ENCODE peak calls at places on chromosome 10, in eight cellular contexts. One of them, this sample, is unnamed.
A peak's percentile ranks its signal among the peaks of the same experiment; 100 is the strongest.

GRCh38 chr10:71754562-71754961 is 18.8 kb downstream of the VSIR start:
- DNase-seq in iPS DF 6.9: no peak
- DNase-seq in psoas muscle: no peak
- DNase-seq in mammary epithelial cell: no peak
- DNase-seq in left ventricle myocardium inferior: no peak
- DNase-seq in transverse colon: no peak
- DNase-seq in lower lobe of right lung: no peak
- DNase-seq in upper lobe of left lung: no peak
- DNase-seq in this sample: no peak

GRCh38 chr10:51918921-51919325 is 219.5 kb upstream of the CSTF2T start:
- DNase-seq in psoas muscle: no peak
- DNase-seq in lower lobe of right lung: no peak
- DNase-seq in upper lobe of left lung: no peak
- DNase-seq in left ventricle myocardium inferior: no peak
- DNase-seq in iPS DF 6.9: no peak
- DNase-seq in mammary epithelial cell: no peak
- DNase-seq in transverse colon: no peak
- DNase-seq in this sample: no peak

GRCh38 chr10:103188853-103189252 is 4.2 kb downstream of the NT5C2 start:
- DNase-seq in transverse colon: no peak
- DNase-seq in left ventricle myocardium inferior: no peak
- DNase-seq in lower lobe of right lung: no peak
- DNase-seq in mammary epithelial cell: no peak
- DNase-seq in psoas muscle: no peak
- DNase-seq in upper lobe of left lung: no peak
- DNase-seq in iPS DF 6.9: no peak
- DNase-seq in this sample: no peak

GRCh38 chr10:4626919-4627318 is 199.1 kb upstream of the AKR1E2 start:
- DNase-seq in transverse colon: no peak
- DNase-seq in psoas muscle: no peak
- DNase-seq in lower lobe of right lung: no peak
- DNase-seq in left ventricle myocardium inferior: no peak
- DNase-seq in iPS DF 6.9: no peak
- DNase-seq in upper lobe of left lung: no peak
- DNase-seq in mammary epithelial cell: no peak
- DNase-seq in this sample: no peak

GRCh38 chr10:123970207-123970926 is 78.8 kb upstream of the CPXM2 start:
- DNase-seq in psoas muscle: no peak
- DNase-seq in transverse colon: no peak
- DNase-seq in mammary epithelial cell: no peak
- DNase-seq in lower lobe of right lung: no peak
- DNase-seq in left ventricle myocardium inferior: no peak
- DNase-seq in iPS DF 6.9: no peak
- DNase-seq in upper lobe of left lung: no peak
- DNase-seq in this sample: peak; percentile 28

GRCh38 chr10:8449909-8450308 is 395.4 kb downstream of the GATA3 start:
- DNase-seq in upper lobe of left lung: no peak
- DNase-seq in mammary epithelial cell: no peak
- DNase-seq in iPS DF 6.9: no peak
- DNase-seq in left ventricle myocardium inferior: no peak
- DNase-seq in psoas muscle: no peak
- DNase-seq in lower lobe of right lung: no peak
- DNase-seq in transverse colon: no peak
- DNase-seq in this sample: no peak

GRCh38 chr10:5603848-5604170 is 62.6 kb downstream of the ASB13 start:
- DNase-seq in upper lobe of left lung: no peak
- DNase-seq in iPS DF 6.9: no peak
- DNase-seq in psoas muscle: peak; percentile 12
- DNase-seq in mammary epithelial cell: no peak
- DNase-seq in left ventricle myocardium inferior: no peak
- DNase-seq in lower lobe of right lung: peak; percentile 33
- DNase-seq in transverse colon: no peak
- DNase-seq in this sample: no peak

GRCh38 chr10:64379898-64380297 is 858.7 kb downstream of the REEP3 start:
- DNase-seq in upper lobe of left lung: no peak
- DNase-seq in mammary epithelial cell: no peak
- DNase-seq in transverse colon: peak; percentile 18
- DNase-seq in iPS DF 6.9: no peak
- DNase-seq in left ventricle myocardium inferior: no peak
- DNase-seq in psoas muscle: no peak
- DNase-seq in lower lobe of right lung: no peak
- DNase-seq in this sample: no peak

GRCh38 chr10:42428534-42428933 is 209.8 kb downstream of the ZNF33B start:
- DNase-seq in psoas muscle: no peak
- DNase-seq in iPS DF 6.9: no peak
- DNase-seq in mammary epithelial cell: peak; percentile 12
- DNase-seq in transverse colon: no peak
- DNase-seq in left ventricle myocardium inferior: no peak
- DNase-seq in lower lobe of right lung: no peak
- DNase-seq in upper lobe of left lung: no peak
- DNase-seq in this sample: no peak

GRCh38 chr10:129207276-129207675 is 259.8 kb upstream of the MGMT start:
- DNase-seq in mammary epithelial cell: no peak
- DNase-seq in transverse colon: no peak
- DNase-seq in left ventricle myocardium inferior: no peak
- DNase-seq in iPS DF 6.9: no peak
- DNase-seq in psoas muscle: no peak
- DNase-seq in lower lobe of right lung: no peak
- DNase-seq in upper lobe of left lung: peak; percentile 43
- DNase-seq in this sample: no peak

GRCh38 chr10:19638173-19638872 is 177.9 kb upstream of the PLXDC2 start:
- DNase-seq in lower lobe of right lung: no peak
- DNase-seq in left ventricle myocardium inferior: no peak
- DNase-seq in upper lobe of left lung: no peak
- DNase-seq in psoas muscle: no peak
- DNase-seq in iPS DF 6.9: no peak
- DNase-seq in transverse colon: no peak
- DNase-seq in mammary epithelial cell: peak; percentile 34
- DNase-seq in this sample: no peak

GRCh38 chr10:59361659-59362183 is 628 bp downstream of the FAM13C start:
- DNase-seq in upper lobe of left lung: no peak
- DNase-seq in iPS DF 6.9: no peak
- DNase-seq in left ventricle myocardium inferior: no peak
- DNase-seq in transverse colon: no peak
- DNase-seq in lower lobe of right lung: no peak
- DNase-seq in mammary epithelial cell: peak; percentile 6
- DNase-seq in psoas muscle: no peak
- DNase-seq in this sample: no peak
- H3K4me3 ChIP-seq in upper lobe of left lung: peak overlapping the region; percentile 42
- H3K4me3 ChIP-seq in iPS DF 6.9: peak overlapping the region; percentile 11
- H3K4me3 ChIP-seq in left ventricle myocardium inferior: peak overlapping the region; percentile 79
- H3K4me3 ChIP-seq in transverse colon: peak overlapping the region; percentile 48
- H3K4me3 ChIP-seq in lower lobe of right lung: peak overlapping the region; percentile 60
- H3K4me3 ChIP-seq in mammary epithelial cell: peak overlapping the region; percentile 56
- H3K4me3 ChIP-seq in psoas muscle: peak overlapping the region; percentile 77
- H3K4me3 ChIP-seq in this sample: peak overlapping the region; percentile 77

GRCh38 chr10:18472977-18473376 is 178.4 kb downstream of the NSUN6 start:
- DNase-seq in left ventricle myocardium inferior: no peak
- DNase-seq in transverse colon: no peak
- DNase-seq in mammary epithelial cell: no peak
- DNase-seq in upper lobe of left lung: no peak
- DNase-seq in lower lobe of right lung: no peak
- DNase-seq in iPS DF 6.9: no peak
- DNase-seq in psoas muscle: no peak
- DNase-seq in this sample: no peak
- H3K4me1 ChIP-seq in left ventricle myocardium inferior: peaks cover 75% of the 10 kb centered on the region
- H3K4me1 ChIP-seq in transverse colon: no peaks in the 10 kb centered on the region
- H3K4me1 ChIP-seq in mammary epithelial cell: no peaks in the 10 kb centered on the region
- H3K4me1 ChIP-seq in upper lobe of left lung: no peaks in the 10 kb centered on the region
- H3K4me1 ChIP-seq in lower lobe of right lung: no peaks in the 10 kb centered on the region
- H3K4me1 ChIP-seq in iPS DF 6.9: no peaks in the 10 kb centered on the region
- H3K4me1 ChIP-seq in psoas muscle: no peaks in the 10 kb centered on the region
- H3K4me1 ChIP-seq in this sample: peaks cover 5% of the 10 kb centered on the region

DNA sequence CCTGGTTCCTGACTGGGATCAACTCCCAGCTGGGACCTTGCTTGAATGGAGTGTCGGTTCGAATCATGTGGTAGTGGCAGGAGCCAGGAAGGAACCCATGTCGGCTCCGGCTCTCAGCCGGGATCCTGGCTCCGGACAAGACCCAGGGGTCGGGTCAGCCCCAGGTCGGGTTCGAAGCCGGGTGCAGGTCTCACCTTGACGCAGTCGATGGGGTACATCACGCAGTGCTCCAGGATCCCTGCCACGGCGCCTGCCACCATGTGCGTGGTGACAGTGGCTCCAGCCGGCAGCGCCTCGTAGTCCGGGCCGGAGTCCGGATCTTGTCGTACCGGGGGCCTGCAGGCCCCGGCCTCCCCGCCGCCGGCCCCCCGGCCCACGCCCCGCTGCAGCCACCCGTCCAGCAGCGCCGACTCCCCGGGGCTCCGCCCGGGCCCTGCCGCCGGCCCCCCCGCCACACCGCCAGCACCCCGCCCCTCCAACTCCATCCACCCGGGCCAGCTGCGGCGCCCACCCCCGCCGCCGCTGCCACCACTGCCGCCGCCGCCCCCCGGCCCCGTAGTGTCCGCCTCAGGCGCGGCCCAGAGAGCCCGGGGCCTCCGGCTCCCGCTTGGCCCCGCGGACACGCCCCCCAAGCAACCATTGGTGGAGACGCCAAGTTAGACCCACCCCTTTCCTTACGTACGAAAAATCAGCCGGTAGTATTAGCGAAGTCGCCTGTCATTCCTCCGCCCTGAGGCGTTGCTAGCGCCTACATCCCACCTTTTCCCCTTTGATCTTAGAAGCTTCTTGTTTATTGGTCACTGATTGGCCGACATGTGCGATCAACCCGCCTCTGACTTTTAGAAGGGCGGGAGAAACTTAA is at the start of gene SLC25A28:
- DNase-seq in upper lobe of left lung: peak; percentile 94
- DNase-seq in lower lobe of right lung: peak; percentile 96
- DNase-seq in iPS DF 6.9: peak; percentile 99
- DNase-seq in transverse colon: peak; percentile 95
- DNase-seq in psoas muscle: peak; percentile 96
- DNase-seq in left ventricle myocardium inferior: peak; percentile 93
- DNase-seq in mammary epithelial cell: peak; percentile 100
- DNase-seq in this sample: peak; percentile 96
- H3K4me3 ChIP-seq in upper lobe of left lung: peak within 1 kb of the TSS; percentile 75
- H3K4me3 ChIP-seq in lower lobe of right lung: peak within 1 kb of the TSS; percentile 93
- H3K4me3 ChIP-seq in iPS DF 6.9: peak within 1 kb of the TSS; percentile 78
- H3K4me3 ChIP-seq in transverse colon: peak within 1 kb of the TSS; percentile 75
- H3K4me3 ChIP-seq in psoas muscle: peak within 1 kb of the TSS; percentile 83
- H3K4me3 ChIP-seq in left ventricle myocardium inferior: peak within 1 kb of the TSS; percentile 92
- H3K4me3 ChIP-seq in mammary epithelial cell: peak within 1 kb of the TSS; percentile 76
- H3K4me3 ChIP-seq in this sample: peak within 1 kb of the TSS; percentile 92

GRCh38 chr10:79106251-79106650 is 37.5 kb downstream of the ZMIZ1 start:
- DNase-seq in mammary epithelial cell: no peak
- DNase-seq in left ventricle myocardium inferior: no peak
- DNase-seq in psoas muscle: no peak
- DNase-seq in transverse colon: no peak
- DNase-seq in iPS DF 6.9: no peak
- DNase-seq in upper lobe of left lung: no peak
- DNase-seq in lower lobe of right lung: no peak
- DNase-seq in this sample: no peak
- H3K4me1 ChIP-seq in mammary epithelial cell: peaks cover 43% of the 10 kb centered on the region
- H3K4me1 ChIP-seq in left ventricle myocardium inferior: peaks cover 100% of the 10 kb centered on the region
- H3K4me1 ChIP-seq in psoas muscle: peaks cover 70% of the 10 kb centered on the region
- H3K4me1 ChIP-seq in transverse colon: peaks cover 54% of the 10 kb centered on the region
- H3K4me1 ChIP-seq in iPS DF 6.9: peaks cover 9% of the 10 kb centered on the region
- H3K4me1 ChIP-seq in upper lobe of left lung: peaks cover 57% of the 10 kb centered on the region
- H3K4me1 ChIP-seq in lower lobe of right lung: peaks cover 72% of the 10 kb centered on the region
- H3K4me1 ChIP-seq in this sample: peaks cover 38% of the 10 kb centered on the region

DNA sequence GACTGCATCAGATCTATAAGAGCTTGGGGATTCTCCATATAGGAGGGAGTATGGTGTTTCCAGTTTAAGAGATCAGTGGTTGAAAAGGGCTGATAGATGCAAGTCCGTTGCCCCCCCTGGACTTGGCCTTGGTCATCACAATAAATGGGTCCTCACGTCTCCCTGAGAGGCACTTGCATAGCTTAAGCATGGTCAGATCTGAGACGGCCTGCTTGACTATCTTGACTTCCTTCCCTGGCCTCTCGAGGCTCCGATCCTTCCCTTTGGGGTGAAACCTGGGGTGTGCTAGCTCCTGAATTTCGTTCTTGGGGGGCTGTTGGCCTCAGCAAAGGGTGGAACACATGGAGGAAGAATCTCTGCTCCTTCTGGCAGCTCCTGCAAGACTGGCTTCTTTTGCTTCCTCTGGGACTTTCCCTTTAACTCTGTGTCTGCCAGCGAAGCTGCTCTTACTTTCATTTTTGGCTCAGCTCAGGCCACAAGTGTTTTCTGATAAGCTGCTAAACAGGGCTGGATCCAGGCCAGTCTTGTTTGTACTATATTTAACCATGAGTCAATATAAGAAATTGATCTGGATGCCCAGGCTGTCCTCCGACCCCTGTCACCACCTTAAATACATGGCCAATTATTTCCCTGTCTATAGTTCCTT is 11.2 kb upstream of the ZNF485 start:
- DNase-seq in transverse colon: no peak
- DNase-seq in iPS DF 6.9: no peak
- DNase-seq in upper lobe of left lung: no peak
- DNase-seq in mammary epithelial cell: no peak
- DNase-seq in psoas muscle: no peak
- DNase-seq in lower lobe of right lung: no peak
- DNase-seq in left ventricle myocardium inferior: no peak
- DNase-seq in this sample: peak; percentile 23
- H3K4me3 ChIP-seq in transverse colon: no peak overlapping the region
- H3K4me3 ChIP-seq in iPS DF 6.9: no peak overlapping the region
- H3K4me3 ChIP-seq in upper lobe of left lung: peak overlapping the region; percentile 21
- H3K4me3 ChIP-seq in mammary epithelial cell: no peak overlapping the region
- H3K4me3 ChIP-seq in psoas muscle: peak overlapping the region; percentile 27
- H3K4me3 ChIP-seq in lower lobe of right lung: peak overlapping the region; percentile 46
- H3K4me3 ChIP-seq in left ventricle myocardium inferior: peak overlapping the region; percentile 52
- H3K4me3 ChIP-seq in this sample: no peak overlapping the region

DNA sequence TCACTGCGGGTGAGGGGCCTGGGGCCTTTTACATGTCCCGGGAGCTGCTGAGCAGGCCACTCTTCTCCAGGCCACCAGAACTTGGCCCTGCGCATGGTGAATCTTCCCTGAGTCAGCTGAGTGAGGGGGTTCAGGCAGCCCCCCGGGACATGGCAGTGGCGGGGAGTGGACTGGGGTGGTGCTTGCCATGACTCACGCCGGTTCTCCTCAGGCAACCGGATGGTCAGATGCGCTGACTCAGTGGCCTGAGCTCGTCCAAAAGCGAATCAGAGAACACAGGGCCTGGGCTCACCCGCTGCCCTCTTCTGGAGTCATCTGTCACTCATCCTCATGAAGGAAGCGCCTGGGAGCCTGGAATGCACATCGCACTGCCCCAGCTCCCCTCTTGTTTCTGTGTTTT is 33.5 kb downstream of the HTRA1 start:
- DNase-seq in mammary epithelial cell: peak; percentile 87
- DNase-seq in lower lobe of right lung: peak; percentile 41
- DNase-seq in upper lobe of left lung: no peak
- DNase-seq in transverse colon: no peak
- DNase-seq in psoas muscle: peak; percentile 88
- DNase-seq in iPS DF 6.9: no peak
- DNase-seq in left ventricle myocardium inferior: no peak
- DNase-seq in this sample: no peak
- H3K4me1 ChIP-seq in mammary epithelial cell: peaks cover 66% of the 10 kb centered on the region
- H3K4me1 ChIP-seq in lower lobe of right lung: peaks cover 32% of the 10 kb centered on the region
- H3K4me1 ChIP-seq in upper lobe of left lung: peaks cover 3% of the 10 kb centered on the region
- H3K4me1 ChIP-seq in transverse colon: peaks cover 35% of the 10 kb centered on the region
- H3K4me1 ChIP-seq in psoas muscle: peaks cover 8% of the 10 kb centered on the region
- H3K4me1 ChIP-seq in iPS DF 6.9: no peaks in the 10 kb centered on the region
- H3K4me1 ChIP-seq in left ventricle myocardium inferior: peaks cover 59% of the 10 kb centered on the region
- H3K4me1 ChIP-seq in this sample: peaks cover 6% of the 10 kb centered on the region

GRCh38 chr10:111820471-111820870 is 363.1 kb downstream of the GPAM start:
- DNase-seq in lower lobe of right lung: no peak
- DNase-seq in transverse colon: no peak
- DNase-seq in iPS DF 6.9: no peak
- DNase-seq in psoas muscle: no peak
- DNase-seq in upper lobe of left lung: no peak
- DNase-seq in mammary epithelial cell: no peak
- DNase-seq in left ventricle myocardium inferior: no peak
- DNase-seq in this sample: no peak
- H3K4me3 ChIP-seq in lower lobe of right lung: no peak overlapping the region
- H3K4me3 ChIP-seq in transverse colon: no peak overlapping the region
- H3K4me3 ChIP-seq in iPS DF 6.9: no peak overlapping the region
- H3K4me3 ChIP-seq in psoas muscle: no peak overlapping the region
- H3K4me3 ChIP-seq in upper lobe of left lung: no peak overlapping the region
- H3K4me3 ChIP-seq in mammary epithelial cell: no peak overlapping the region
- H3K4me3 ChIP-seq in left ventricle myocardium inferior: no peak overlapping the region
- H3K4me3 ChIP-seq in this sample: no peak overlapping the region